ENCODE peak calls at places on chromosomes 1 and 21, in ten cellular contexts. C is Caki2; G is HFFc6; S is amniotic stem cell; U is COR-L47; P is fibroblast of the conjunctiva; J is head of caudate nucleus; Y is stimulated activated CD4-positive, alpha-beta T cell treated with anti-CD3 and anti-CD28 coated beads, Interleukin-15, amount 100 ng/mL, for 24 hours; A is NCI-H2081; H is memory B cell. N is an unnamed sample.

GRCh38 chr1:169711469-169712308 is at the start of gene SELL:
- DNase-seq in C (peak), G (peak), S (peak), U (peak), P (peak), J (peak), Y (peak), A (peak), H (peak), N (peak)

GRCh38 chr1:212497553-212497952 is 64.8 kb downstream of the NENF start:
- DNase-seq in C (no peak), G (no peak), S (no peak), U (no peak), P (no peak), J (no peak), Y (no peak), A (no peak), H (no peak), N (no peak)

GRCh38 chr1:235710665-235711064 is 61.1 kb upstream of the GNG4 start:
- DNase-seq in C (no peak), G (no peak), S (no peak), U (no peak), P (no peak), J (no peak), Y (no peak), A (no peak), H (no peak), N (no peak)

GRCh38 chr1:172167801-172168596 is 252.5 kb upstream of the C1orf105 start:
- DNase-seq in C (peak), G (peak), S (no peak), U (peak), P (peak), J (no peak), Y (no peak), A (peak), H (no peak), N (no peak)

GRCh38 chr21:45128613-45129226 is 54.3 kb downstream of the ADARB1 start:
- DNase-seq in C (peak), G (peak), S (peak), U (peak), P (peak), J (peak), Y (peak), A (peak), H (peak), N (no peak)

GRCh38 chr1:208880433-208881100 is 636.4 kb upstream of the PLXNA2 start:
- DNase-seq in C (no peak), G (no peak), S (no peak), U (no peak), P (no peak), J (no peak), Y (no peak), A (no peak), H (no peak), N (no peak)

GRCh38 chr1:183915634-183916510 is 111.0 kb downstream of the RGL1 start:
- DNase-seq in C (peak), G (peak), S (peak), U (peak), P (peak), J (peak), Y (peak), A (peak), H (peak), N (peak)

GRCh38 chr1:56547473-56547872 is 31.9 kb downstream of the PLPP3 start:
- DNase-seq in C (no peak), G (no peak), S (no peak), U (no peak), P (no peak), J (no peak), Y (no peak), A (no peak), H (no peak), N (no peak)

GRCh38 chr1:68276448-68276847 is 44.1 kb upstream of the WLS start:
- DNase-seq in C (no peak), G (no peak), S (no peak), U (no peak), P (no peak), J (no peak), Y (no peak), A (no peak), H (no peak), N (peak)

N was measured in iPS DF 19.7.